ENCODE peak calls at places on chromosomes 5 and 9, in seven cellular contexts. O is HT-29, B is upper lobe of left lung, L is NT2/D1, X is sciatic nerve, V is GM13977, R is left ventricle myocardium superior. E is an unnamed sample.
A peak's percentile ranks its signal among the peaks of the same experiment; 100 is the strongest.

GRCh38 chr9:88555581-88555980 is 20.6 kb downstream of the NXNL2 start:
- DNase-seq in X (no peak), R (no peak), V (no peak), B (peak; percentile 47), O (no peak), L (no peak), E (no peak)

GRCh38 chr5:131413605-131414559 is 150.0 kb downstream of the CDC42SE2 start:
- DNase-seq in X (no peak), R (no peak), B (no peak), O (no peak), L (no peak), V (peak; percentile 21), E (no peak)

GRCh38 chr5:137794863-137795262 is 40.7 kb upstream of the HNRNPA0 start:
- DNase-seq in R (no peak), V (no peak), X (no peak), O (no peak), B (no peak), L (no peak), E (no peak)

GRCh38 chr5:55427157-55427556 is 107.6 kb downstream of the PLPP1 start:
- DNase-seq in V (no peak), O (no peak), R (no peak), B (no peak), X (no peak), L (no peak), E (no peak)

GRCh38 chr9:5095795-5096194 is 89.6 kb downstream of the INSL6 start:
- DNase-seq in V (no peak), O (no peak), L (no peak), R (no peak), X (no peak), B (no peak), E (no peak)

GRCh38 chr9:111804636-111805035 is 9.9 kb upstream of the SHOC1 start:
- DNase-seq in B (no peak), O (no peak), V (no peak), L (no peak), R (no peak), X (no peak), E (no peak)

GRCh38 chr5:34490501-34491250 is 165.5 kb upstream of the RAI14 start:
- DNase-seq in X (no peak), L (no peak), V (no peak), R (no peak), B (no peak), O (no peak), E (no peak)

GRCh38 chr5:150144211-150144801 is 11.3 kb downstream of the PDGFRB start:
- DNase-seq in B (no peak), L (no peak), R (peak; percentile 82), O (no peak), X (no peak), V (no peak), E (no peak)

GRCh38 chr9:100309992-100310391 is 42.8 kb downstream of the TEX10 start:
- DNase-seq in R (no peak), O (no peak), X (no peak), V (no peak), L (no peak), B (no peak), E (no peak)

GRCh38 chr5:132788508-132788907 is 11.5 kb upstream of the SEPTIN8 start:
- DNase-seq in X (no peak), R (no peak), O (no peak), V (no peak), B (no peak), L (no peak), E (no peak)

GRCh38 chr5:134464988-134465855 is 53.5 kb upstream of the CDKN2AIPNL start:
- DNase-seq in R (peak; percentile 55), O (no peak), V (no peak), B (peak; percentile 53), L (no peak), X (peak; percentile 56), E (peak; percentile 70)

GRCh38 chr5:132008961-132009680 is 2.3 kb downstream of the ACSL6 start:
- DNase-seq in L (no peak), O (no peak), V (peak; percentile 42), B (no peak), X (no peak), R (no peak), E (peak; percentile 64)

GRCh38 chr9:111925784-111926183 is 29.2 kb downstream of the UGCG start:
- DNase-seq in L (no peak), R (no peak), O (no peak), V (no peak), X (no peak), B (no peak), E (no peak)

GRCh38 chr9:113397077-113397696 is 3.9 kb downstream of the ALAD start:
- DNase-seq in B (no peak), V (no peak), L (no peak), R (no peak), O (no peak), X (no peak), E (no peak)

GRCh38 chr9:117073539-117074336 is 341.1 kb downstream of the ASTN2 start:
- DNase-seq in O (peak; percentile 34), B (no peak), V (peak; percentile 73), R (no peak), X (no peak), L (peak; percentile 55), E (no peak)

GRCh38 chr5:115751176-115751575 is 65.3 kb downstream of the CDO1 start:
- DNase-seq in L (no peak), R (no peak), V (no peak), X (no peak), O (no peak), B (no peak), E (no peak)

GRCh38 chr5:111555760-111556159 is 43.4 kb upstream of the STARD4 start:
- DNase-seq in O (no peak), V (no peak), X (no peak), B (no peak), L (no peak), R (no peak), E (no peak)

GRCh38 chr9:78369644-78370219 is 72.8 kb downstream of the PSAT1 start:
- DNase-seq in R (peak; percentile 80), L (peak; percentile 86), B (no peak), X (peak; percentile 85), V (peak; percentile 31), O (peak; percentile 83), E (no peak)

GRCh38 chr5:142175039-142175438 is 66.5 kb downstream of the NDFIP1 start:
- DNase-seq in R (no peak), B (no peak), V (no peak), O (no peak), X (no peak), L (no peak), E (no peak)

GRCh38 chr5:153352685-153353219 is 137.7 kb upstream of the GRIA1 start:
- DNase-seq in O (no peak), L (no peak), X (no peak), R (no peak), V (no peak), B (no peak), E (no peak)

GRCh38 chr5:139574641-139575312 is 13.6 kb downstream of the UBE2D2 start:
- DNase-seq in O (peak; percentile 30), X (no peak), B (no peak), L (no peak), R (no peak), V (no peak), E (no peak)

GRCh38 chr5:335740-336038 is 14.2 kb downstream of the AHRR start:
- DNase-seq in L (no peak), X (no peak), O (no peak), V (no peak), R (no peak), B (no peak), E (no peak)

E was measured in suprapubic skin.